ENCODE peak calls at places on chromosomes 1 and 21, in five cellular contexts. Z, E, T, S and W are unnamed samples.
A peak's percentile ranks its signal among the peaks of the same experiment; 100 is the strongest.

GRCh38 chr21:44425307-44425894 is 29.9 kb upstream of the LRRC3 start:
- DNase-seq in Z (no peak), T (no peak), S (no peak), E (no peak), W (peak; percentile 50)

GRCh38 chr1:67831850-67832513 is 1.3 kb downstream of the GNG12 start:
- DNase-seq in T (peak; percentile 40), S (peak; percentile 86), E (peak; percentile 72), Z (no peak), W (peak; percentile 66)

GRCh38 chr1:37537378-37537777 is 16.7 kb downstream of the SNIP1 start:
- DNase-seq in S (peak; percentile 60), Z (no peak), E (no peak), T (no peak), W (no peak)

GRCh38 chr1:205375816-205376545 is 19.3 kb upstream of the KLHDC8A start:
- DNase-seq in Z (no peak), E (no peak), S (peak; percentile 57), T (no peak), W (no peak)

GRCh38 chr1:167520711-167521206 is 2.4 kb upstream of the CD247 start:
- DNase-seq in Z (no peak), S (no peak), E (no peak), T (no peak), W (no peak)

GRCh38 chr1:65178235-65178634 is 30.2 kb downstream of the AK4 start:
- DNase-seq in T (no peak), Z (no peak), E (no peak), S (no peak), W (no peak)

GRCh38 chr1:192654607-192655389 is 18.9 kb downstream of the RGS13 start:
- DNase-seq in E (no peak), S (peak; percentile 34), T (no peak), Z (no peak), W (no peak)

GRCh38 chr1:167107456-167107855 is 13.6 kb downstream of the STYXL2 start:
- DNase-seq in Z (no peak), E (no peak), T (no peak), S (no peak), W (no peak)

GRCh38 chr1:174923820-174924219 is 75.9 kb upstream of the CACYBP start:
- DNase-seq in E (no peak), S (no peak), T (no peak), Z (no peak), W (no peak)

GRCh38 chr1:87515781-87516180 is 187.1 kb downstream of the LMO4 start:
- DNase-seq in E (no peak), Z (no peak), S (peak; percentile 27), T (no peak), W (no peak)

GRCh38 chr1:119718969-119719368 is 7.2 kb downstream of the PHGDH start:
- DNase-seq in Z (no peak), E (no peak), S (no peak), T (no peak), W (no peak)

GRCh38 chr1:1539310-1540014 is 962 bp downstream of the TMEM240 start:
- DNase-seq in E (no peak), S (peak; percentile 46), Z (no peak), T (peak; percentile 54), W (no peak)

GRCh38 chr1:181033128-181033798 is 520 bp upstream of the MR1 start:
- DNase-seq in T (no peak), S (peak; percentile 57), E (peak; percentile 59), Z (no peak), W (peak; percentile 40)

GRCh38 chr1:189027509-189027908 is 1450.2 kb downstream of the BRINP3 start:
- DNase-seq in T (no peak), E (no peak), Z (no peak), S (no peak), W (no peak)

GRCh38 chr1:42427240-42427639 is 28.6 kb downstream of the ZMYND12 start:
- DNase-seq in E (no peak), T (no peak), S (no peak), Z (no peak), W (no peak)

GRCh38 chr1:58854576-58854975 is 70.7 kb upstream of the JUN start:
- DNase-seq in T (no peak), E (no peak), S (no peak), Z (no peak), W (no peak)

GRCh38 chr1:184745929-184746583 is 8.6 kb downstream of the EDEM3 start:
- DNase-seq in S (no peak), T (no peak), E (no peak), Z (no peak), W (no peak)

GRCh38 chr21:26179501-26179900 is 8.9 kb upstream of the APP start:
- DNase-seq in T (no peak), S (no peak), Z (no peak), E (no peak), W (no peak)

GRCh38 chr21:17389311-17389710 is 123.5 kb upstream of the CXADR start:
- DNase-seq in E (no peak), S (no peak), T (no peak), Z (no peak), W (no peak)

GRCh38 chr1:41319803-41320711 is 41.2 kb upstream of the FOXO6 start:
- DNase-seq in T (peak; percentile 62), Z (no peak), S (no peak), E (peak; percentile 52), W (peak; percentile 68)

GRCh38 chr1:192678099-192678498 is 42.2 kb downstream of the RGS13 start:
- DNase-seq in E (no peak), S (no peak), Z (no peak), T (no peak), W (no peak)

GRCh38 chr1:145799806-145800205 is 24.1 kb downstream of the RNF115 start:
- DNase-seq in S (no peak), Z (no peak), E (no peak), T (no peak), W (no peak)

GRCh38 chr1:228079013-228079412 is 3.5 kb upstream of the ARF1 start:
- DNase-seq in E (no peak), Z (no peak), S (no peak), T (no peak), W (peak; percentile 20)

GRCh38 chr1:117612517-117613248 is 6.8 kb downstream of the TENT5C start:
- DNase-seq in E (no peak), S (peak; percentile 85), T (no peak), Z (no peak), W (no peak)

GRCh38 chr1:33903210-33903589 is 39.3 kb downstream of the HMGB4 start:
- DNase-seq in E (no peak), Z (no peak), S (peak; percentile 17), T (no peak), W (no peak)

GRCh38 chr1:91282695-91283420 is 121.8 kb downstream of the HFM1 start:
- DNase-seq in S (peak; percentile 85), T (no peak), Z (peak; percentile 2), E (peak; percentile 54), W (peak; percentile 49)

GRCh38 chr21:14541840-14542495 is 4.1 kb downstream of the SAMSN1 start:
- DNase-seq in Z (no peak), S (no peak), E (no peak), T (no peak), W (no peak)

DNA sequence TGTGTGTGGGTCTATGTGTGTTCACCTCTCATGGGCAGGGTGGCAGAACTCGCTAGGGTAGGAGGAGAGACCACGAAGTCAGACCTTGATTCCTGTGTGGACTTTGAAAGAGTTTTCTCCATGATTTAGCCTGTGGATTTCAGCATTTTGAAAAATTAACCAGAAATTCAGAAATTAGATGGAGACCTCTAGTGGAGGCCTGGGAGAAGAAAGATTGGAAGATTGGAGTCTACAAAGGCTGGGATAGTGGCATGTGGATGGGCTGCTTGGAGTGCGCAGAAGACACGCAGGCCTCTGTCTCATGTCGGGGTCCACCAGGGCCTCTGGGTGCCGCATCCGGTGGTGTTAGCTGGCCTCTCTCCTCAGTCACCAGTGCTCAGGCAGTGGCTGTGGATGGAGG is 18.9 kb upstream of the IGSF5 start:
- DNase-seq in S (no peak), E (no peak), Z (no peak), T (no peak), W (no peak)
- TF ChIP-seq CTCF in S (no peak), E (no peak), Z (no peak), T (no peak), W (no peak)

GRCh38 chr1:4657244-4657789 is 2.9 kb downstream of the AJAP1 start:
- DNase-seq in Z (no peak), E (no peak), T (no peak), S (no peak), W (no peak)

GRCh38 chr1:4654764-4655673 is 610 bp downstream of the AJAP1 start:
- DNase-seq in E (no peak), T (no peak), Z (no peak), S (no peak), W (no peak)

GRCh38 chr1:4655674-4656532 is 1.5 kb downstream of the AJAP1 start:
- DNase-seq in E (no peak), T (peak; percentile 39), Z (no peak), S (no peak), W (peak; percentile 48)

GRCh38 chr1:4657920-4658585 is 3.6 kb downstream of the AJAP1 start:
- DNase-seq in Z (no peak), E (no peak), T (no peak), S (no peak), W (no peak)

GRCh38 chr1:4656533-4657140 is 2.2 kb downstream of the AJAP1 start:
- DNase-seq in E (no peak), T (no peak), Z (no peak), S (no peak), W (no peak)
- TF ChIP-seq CTCF in E (no peak), T (peak; percentile 28), Z (no peak), S (no peak), W (no peak)

GRCh38 chr1:46198026-46198826 is at the start of gene POMGNT1:
- DNase-seq in E (peak; percentile 60), T (peak; percentile 79), S (peak; percentile 46), Z (peak; percentile 68), W (peak; percentile 76)
- TF ChIP-seq CTCF in E (no peak), T (peak; percentile 39), S (no peak), Z (no peak), W (no peak)

GRCh38 chr1:24558902-24559791 is 3.3 kb downstream of the NCMAP start:
- DNase-seq in S (peak; percentile 84), E (peak; percentile 44), T (peak; percentile 55), Z (no peak), W (peak; percentile 50)
- TF ChIP-seq CTCF in S (no peak), E (no peak), T (no peak), Z (no peak), W (no peak)

GRCh38 chr1:152481869-152482664 is 28.5 kb upstream of the LCE5A start:
- DNase-seq in S (no peak), E (no peak), T (no peak), Z (no peak), W (no peak)

GRCh38 chr1:152487871-152488270 is 22.7 kb upstream of the LCE5A start:
- DNase-seq in S (no peak), E (no peak), Z (no peak), T (no peak), W (no peak)

GRCh38 chr1:152486400-152487006 is 24.1 kb upstream of the LCE5A start:
- DNase-seq in E (no peak), S (no peak), T (no peak), Z (no peak), W (no peak)
- TF ChIP-seq CTCF in E (no peak), S (peak; percentile 34), T (peak; percentile 37), Z (no peak), W (peak; percentile 14)

GRCh38 chr1:231691618-231692259 is 65.1 kb downstream of the DISC1 start:
- DNase-seq in Z (no peak), T (peak; percentile 51), E (no peak), S (no peak), W (peak; percentile 23)
- TF ChIP-seq CTCF in Z (no peak), T (peak; percentile 71), E (peak; percentile 20), S (peak; percentile 64), W (peak; percentile 68)

GRCh38 chr21:29360799-29361765 is 62.4 kb downstream of the BACH1 start:
- DNase-seq in E (no peak), T (no peak), Z (no peak), S (no peak), W (no peak)
- TF ChIP-seq CTCF in E (no peak), T (no peak), Z (peak; percentile 56), S (no peak), W (no peak)